ENCODE peak calls at places on chromosomes 2 and 18, in four cellular contexts. W is activated T-cell treated with anti-CD3 and anti-CD28 coated beads for 4 hours; C is lower leg skin; B is stimulated activated naive B cell treated with anti-CD40 and anti-IgM and Interleukin-4, amounts not matched to agents 10 μg/mL and 1 μg/mL and 100 μg/mL, for 72 hours. V is an unnamed sample.
A peak's percentile ranks its signal among the peaks of the same experiment; 100 is the strongest.

GRCh38 chr2:12287220-12287751 is 429.4 kb upstream of the TRIB2 start:
- DNase-seq in W (no peak), C (no peak), B (no peak), V (no peak)

GRCh38 chr2:230664128-230664527 is 48.5 kb upstream of the CAB39 start:
- DNase-seq in W (no peak), C (no peak), B (no peak), V (no peak)

GRCh38 chr2:120710256-120710655 is 25.4 kb upstream of the GLI2 start:
- DNase-seq in W (no peak), C (no peak), B (no peak), V (no peak)

GRCh38 chr2:186060744-186061143 is 322.1 kb downstream of the FSIP2 start:
- DNase-seq in W (no peak), C (no peak), B (no peak), V (no peak)

GRCh38 chr18:13271512-13271911 is 53.0 kb downstream of the LDLRAD4 start:
- DNase-seq in W (no peak), C (peak; percentile 68), B (no peak), V (no peak)

GRCh38 chr2:2320486-2321249 is 10.4 kb downstream of the MYT1L start:
- DNase-seq in W (no peak), C (no peak), B (no peak), V (no peak)

GRCh38 chr2:18169121-18169786 is 290.8 kb downstream of the KCNS3 start:
- DNase-seq in W (no peak), C (no peak), B (no peak), V (no peak)

GRCh38 chr2:171523339-171523931 is 1.2 kb downstream of the CYBRD1 start:
- DNase-seq in W (no peak), C (peak; percentile 96), B (no peak), V (peak; percentile 92)

GRCh38 chr2:178142274-178143065 is 30.2 kb downstream of the RBM45 start:
- DNase-seq in W (no peak), C (no peak), B (no peak), V (no peak)

GRCh38 chr2:189610700-189611099 is 30.1 kb upstream of the SLC40A1 start:
- DNase-seq in W (no peak), C (no peak), B (no peak), V (no peak)

GRCh38 chr18:68489018-68489792 is 225.7 kb downstream of the TMX3 start:
- DNase-seq in W (no peak), C (no peak), B (no peak), V (no peak)

GRCh38 chr2:37886745-37887144 is 38.3 kb upstream of the RMDN2 start:
- DNase-seq in W (no peak), C (no peak), B (no peak), V (no peak)

GRCh38 chr2:133012847-133013734 is 343.1 kb upstream of the LYPD1 start:
- DNase-seq in W (no peak), C (no peak), B (no peak), V (no peak)

GRCh38 chr2:9199716-9200633 is 6.6 kb upstream of the ASAP2 start:
- DNase-seq in W (no peak), C (peak; percentile 50), B (no peak), V (no peak)

GRCh38 chr2:210177769-210178168 is 6.6 kb upstream of the KANSL1L start:
- DNase-seq in W (no peak), C (no peak), B (no peak), V (no peak)

GRCh38 chr2:165428996-165429395 is 40.5 kb upstream of the CSRNP3 start:
- DNase-seq in W (no peak), C (no peak), B (no peak), V (no peak)

GRCh38 chr2:107358362-107358761 is 468.3 kb upstream of the RGPD4 start:
- DNase-seq in W (no peak), C (no peak), B (no peak), V (no peak)

GRCh38 chr2:219571311-219572236 is at the start of gene OBSL1:
- DNase-seq in W (no peak), C (peak; percentile 91), B (no peak), V (peak; percentile 57)

GRCh38 chr2:171595896-171596295 is 73.6 kb downstream of the CYBRD1 start:
- DNase-seq in W (no peak), C (no peak), B (no peak), V (no peak)

GRCh38 chr2:183105402-183106134 is 18.7 kb upstream of the NUP35 start:
- DNase-seq in W (no peak), C (no peak), B (no peak), V (no peak)

GRCh38 chr2:98502556-98503335 is 58.1 kb downstream of the INPP4A start:
- DNase-seq in W (no peak), C (peak; percentile 60), B (no peak), V (no peak)

GRCh38 chr2:117786520-117786919 is 28.0 kb upstream of the DDX18 start:
- DNase-seq in W (no peak), C (no peak), B (no peak), V (no peak)

GRCh38 chr18:32389868-32390267 is 80.8 kb downstream of the GAREM1 start:
- DNase-seq in W (no peak), C (no peak), B (no peak), V (no peak)

GRCh38 chr2:41600460-41600859 is 447.4 kb upstream of the PKDCC start:
- DNase-seq in W (no peak), C (no peak), B (no peak), V (no peak)

V was measured in head of caudate nucleus.